ENCODE peak calls at places on chromosomes 1 and 21, in five cellular contexts. D, Y, L, W and V are unnamed samples.
A peak's percentile ranks its signal among the peaks of the same experiment; 100 is the strongest.

GRCh38 chr1:183983371-183984105 is 54.0 kb downstream of the COLGALT2 start:
- DNase-seq in D (no peak), Y (no peak), L (no peak), W (no peak), V (no peak)

GRCh38 chr1:59487335-59488031 is 190.6 kb downstream of the FGGY start:
- DNase-seq in D (no peak), Y (no peak), L (no peak), W (no peak), V (no peak)

GRCh38 chr1:36207339-36207738 is 16.9 kb upstream of the THRAP3 start:
- DNase-seq in D (no peak), Y (peak; percentile 69), L (no peak), W (peak; percentile 75), V (no peak)

GRCh38 chr1:18955442-18956188 is 861 bp downstream of the IFFO2 start:
- DNase-seq in D (peak; percentile 58), Y (peak; percentile 65), L (peak; percentile 3), W (peak; percentile 64), V (no peak)

GRCh38 chr1:165152727-165153126 is 203.8 kb downstream of the LMX1A start:
- DNase-seq in D (no peak), Y (no peak), L (no peak), W (peak; percentile 77), V (no peak)

GRCh38 chr1:111887385-111887784 is 102.1 kb downstream of the KCND3 start:
- DNase-seq in D (no peak), Y (no peak), L (no peak), W (peak; percentile 38), V (no peak)

GRCh38 chr1:118136511-118136937 is 48.5 kb downstream of the SPAG17 start:
- DNase-seq in D (no peak), Y (no peak), L (no peak), W (no peak), V (no peak)

GRCh38 chr1:244955661-244956060 is 91.3 kb upstream of the HNRNPU start:
- DNase-seq in D (no peak), Y (no peak), L (no peak), W (no peak), V (no peak)

GRCh38 chr1:33099290-33100118 is 18.6 kb downstream of the AZIN2 start:
- DNase-seq in D (peak; percentile 29), Y (no peak), L (peak; percentile 96), W (no peak), V (peak; percentile 90)

GRCh38 chr1:203556047-203556851 is 62.3 kb downstream of the OPTC start:
- DNase-seq in D (no peak), Y (peak; percentile 85), L (no peak), W (no peak), V (no peak)

GRCh38 chr1:210259496-210259895 is 26.9 kb downstream of the SERTAD4 start:
- DNase-seq in D (no peak), Y (no peak), L (no peak), W (no peak), V (no peak)

GRCh38 chr21:14523234-14523633 is 22.9 kb downstream of the SAMSN1 start:
- DNase-seq in D (peak; percentile 29), Y (no peak), L (peak; percentile 60), W (no peak), V (peak; percentile 40)

GRCh38 chr1:110603058-110603457 is 3.1 kb downstream of the KCNA2 start:
- DNase-seq in D (no peak), Y (no peak), L (no peak), W (no peak), V (no peak)

GRCh38 chr1:228287541-228288425 is 79.9 kb downstream of the OBSCN start:
- DNase-seq in D (no peak), Y (peak; percentile 19), L (no peak), W (no peak), V (no peak)

GRCh38 chr1:71295340-71295739 is 214.5 kb upstream of the ZRANB2 start:
- DNase-seq in D (no peak), Y (no peak), L (no peak), W (no peak), V (no peak)

GRCh38 chr21:46628868-46629267 is 6.6 kb upstream of the PRMT2 start:
- DNase-seq in D (no peak), Y (no peak), L (no peak), W (no peak), V (no peak)

GRCh38 chr1:1318131-1318652 is 6.3 kb downstream of the INTS11 start:
- DNase-seq in D (no peak), Y (peak; percentile 90), L (no peak), W (peak; percentile 30), V (no peak)

GRCh38 chr1:153985341-153985912 is 712 bp downstream of the RAB13 start:
- DNase-seq in D (peak; percentile 42), Y (peak; percentile 49), L (peak; percentile 19), W (no peak), V (no peak)

GRCh38 chr21:15190837-15191236 is 126.0 kb upstream of the NRIP1 start:
- DNase-seq in D (no peak), Y (no peak), L (no peak), W (no peak), V (no peak)

GRCh38 chr1:183096889-183097288 is 73.7 kb downstream of the LAMC1 start:
- DNase-seq in D (no peak), Y (no peak), L (no peak), W (no peak), V (no peak)

GRCh38 chr1:45526135-45526644 is 4.5 kb upstream of the PRDX1 start:
- DNase-seq in D (no peak), Y (no peak), L (no peak), W (no peak), V (no peak)

GRCh38 chr1:93846929-93847810 is 31.8 kb downstream of the DNTTIP2 start:
- DNase-seq in D (peak; percentile 82), Y (peak; percentile 89), L (peak; percentile 78), W (peak; percentile 90), V (peak; percentile 74)

GRCh38 chr1:20160034-20160433 is 20.9 kb downstream of the PLA2G2F start:
- DNase-seq in D (no peak), Y (no peak), L (no peak), W (no peak), V (no peak)

GRCh38 chr1:117077267-117077666 is 17.1 kb downstream of the TTF2 start:
- DNase-seq in D (no peak), Y (no peak), L (no peak), W (no peak), V (no peak)

GRCh38 chr21:38785483-38785882 is 20.2 kb upstream of the ETS2 start:
- DNase-seq in D (no peak), Y (no peak), L (no peak), W (no peak), V (no peak)

GRCh38 chr1:246404078-246404477 is 103.0 kb downstream of the SMYD3 start:
- DNase-seq in D (no peak), Y (no peak), L (no peak), W (no peak), V (no peak)

GRCh38 chr1:60596791-60597748 is 485.3 kb upstream of the NFIA start:
- DNase-seq in D (no peak), Y (no peak), L (no peak), W (no peak), V (no peak)

GRCh38 chr1:19715334-19716203 is 50.9 kb downstream of the HTR6 start:
- DNase-seq in D (peak; percentile 80), Y (peak; percentile 91), L (peak; percentile 92), W (peak; percentile 94), V (peak; percentile 66)

GRCh38 chr1:180042994-180043622 is 88.5 kb downstream of the CEP350 start:
- DNase-seq in D (no peak), Y (no peak), L (no peak), W (no peak), V (no peak)

GRCh38 chr1:21956720-21957552 is 19.8 kb upstream of the HSPG2 start:
- DNase-seq in D (peak; percentile 15), Y (peak; percentile 77), L (peak; percentile 30), W (peak; percentile 50), V (no peak)

GRCh38 chr1:64895500-64895899 is 70.8 kb downstream of the JAK1 start:
- DNase-seq in D (no peak), Y (no peak), L (peak; percentile 72), W (no peak), V (peak; percentile 77)

GRCh38 chr1:31522556-31522845 is 53.8 kb upstream of the TINAGL1 start:
- DNase-seq in D (no peak), Y (no peak), L (no peak), W (no peak), V (no peak)

GRCh38 chr1:118948351-118948750 is 39.8 kb downstream of the TBX15 start:
- DNase-seq in D (no peak), Y (no peak), L (no peak), W (no peak), V (no peak)

GRCh38 chr1:43253173-43253572 is 16.6 kb upstream of the TMEM125 start:
- DNase-seq in D (no peak), Y (no peak), L (no peak), W (no peak), V (no peak)

GRCh38 chr1:198638894-198639319 is at the start of gene PTPRC:
- DNase-seq in D (no peak), Y (no peak), L (peak; percentile 96), W (no peak), V (peak; percentile 79)

GRCh38 chr21:42262826-42263225 is 43.9 kb downstream of the ABCG1 start:
- DNase-seq in D (no peak), Y (peak; percentile 89), L (peak; percentile 42), W (peak; percentile 5), V (no peak)

GRCh38 chr1:17561561-17561985 is 22.1 kb downstream of the ARHGEF10L start:
- DNase-seq in D (no peak), Y (peak; percentile 67), L (no peak), W (no peak), V (no peak)